ENCODE peak calls at places on chromosomes 6 and 20, in four cellular contexts. One of them, this sample, is unnamed.

GRCh38 chr6:150770631-150771030 is 94.9 kb upstream of the MTHFD1L start:
- DNase-seq in heart left ventricle: no peak
- DNase-seq in AG04449: no peak
- DNase-seq in A673: no peak
- DNase-seq in this sample: no peak

GRCh38 chr6:30768634-30769087 is 24.3 kb upstream of the IER3 start:
- DNase-seq in AG04449: no peak
- DNase-seq in A673: no peak
- DNase-seq in heart left ventricle: no peak
- DNase-seq in this sample: no peak

GRCh38 chr6:135423649-135424128 is 73.9 kb downstream of the AHI1 start:
- DNase-seq in A673: peak; percentile 72
- DNase-seq in heart left ventricle: no peak
- DNase-seq in AG04449: no peak
- DNase-seq in this sample: peak; percentile 19

GRCh38 chr6:166006593-166007301 is 160.9 kb downstream of the TBXT start:
- DNase-seq in heart left ventricle: no peak
- DNase-seq in A673: peak; percentile 55
- DNase-seq in AG04449: peak; percentile 84
- DNase-seq in this sample: no peak

GRCh38 chr6:108944707-108945685 is 96.8 kb downstream of the ARMC2 start:
- DNase-seq in heart left ventricle: peak; percentile 75
- DNase-seq in AG04449: peak; percentile 86
- DNase-seq in A673: no peak
- DNase-seq in this sample: no peak

GRCh38 chr6:39327516-39327915 is 5.0 kb upstream of the KCNK16 start:
- DNase-seq in A673: no peak
- DNase-seq in AG04449: no peak
- DNase-seq in heart left ventricle: no peak
- DNase-seq in this sample: no peak

GRCh38 chr20:61628901-61629300 is 376.8 kb downstream of the CDH4 start:
- DNase-seq in heart left ventricle: no peak
- DNase-seq in A673: no peak
- DNase-seq in AG04449: no peak
- DNase-seq in this sample: no peak

GRCh38 chr6:11241793-11242201 is 9.3 kb upstream of the NEDD9 start:
- DNase-seq in AG04449: no peak
- DNase-seq in A673: no peak
- DNase-seq in heart left ventricle: peak; percentile 48
- DNase-seq in this sample: no peak

GRCh38 chr6:169957351-169957963 is 206.0 kb downstream of the ERMARD start:
- DNase-seq in AG04449: no peak
- DNase-seq in heart left ventricle: no peak
- DNase-seq in A673: no peak
- DNase-seq in this sample: no peak

GRCh38 chr6:157223021-157223430 is 100.3 kb downstream of the TMEM242 start:
- DNase-seq in AG04449: no peak
- DNase-seq in heart left ventricle: no peak
- DNase-seq in A673: no peak
- DNase-seq in this sample: no peak

GRCh38 chr20:31967830-31968249 is at the start of gene XKR7:
- DNase-seq in heart left ventricle: peak; percentile 24
- DNase-seq in AG04449: no peak
- DNase-seq in A673: no peak
- DNase-seq in this sample: no peak

GRCh38 chr6:23633986-23634385 is 492.0 kb upstream of the NRSN1 start:
- DNase-seq in AG04449: no peak
- DNase-seq in A673: no peak
- DNase-seq in heart left ventricle: no peak
- DNase-seq in this sample: no peak

GRCh38 chr6:148329568-148330299 is 12.9 kb upstream of the SASH1 start:
- DNase-seq in AG04449: peak; percentile 83
- DNase-seq in A673: peak; percentile 65
- DNase-seq in heart left ventricle: no peak
- DNase-seq in this sample: no peak

GRCh38 chr6:7644394-7644793 is 54.4 kb downstream of the SNRNP48 start:
- DNase-seq in A673: no peak
- DNase-seq in AG04449: no peak
- DNase-seq in heart left ventricle: no peak
- DNase-seq in this sample: no peak

GRCh38 chr20:5402903-5403531 is 86.3 kb upstream of the PROKR2 start:
- DNase-seq in AG04449: no peak
- DNase-seq in heart left ventricle: no peak
- DNase-seq in A673: peak; percentile 63
- DNase-seq in this sample: no peak

GRCh38 chr6:13479206-13479797 is 8.1 kb downstream of the GFOD1 start:
- DNase-seq in heart left ventricle: no peak
- DNase-seq in A673: no peak
- DNase-seq in AG04449: no peak
- DNase-seq in this sample: no peak

GRCh38 chr6:34656378-34657036 is 40.1 kb downstream of the ILRUN start:
- DNase-seq in A673: peak; percentile 81
- DNase-seq in heart left ventricle: no peak
- DNase-seq in AG04449: peak; percentile 29
- DNase-seq in this sample: peak; percentile 81

GRCh38 chr6:12356983-12357972 is 67.1 kb downstream of the EDN1 start:
- DNase-seq in AG04449: no peak
- DNase-seq in heart left ventricle: no peak
- DNase-seq in A673: no peak
- DNase-seq in this sample: no peak
- H3K4me3 ChIP-seq in AG04449: no peak overlapping the region
- H3K4me3 ChIP-seq in heart left ventricle: no peak overlapping the region
- H3K4me3 ChIP-seq in A673: no peak overlapping the region
- H3K4me3 ChIP-seq in this sample: no peak overlapping the region

GRCh38 chr20:43237651-43238050 is 47.9 kb upstream of the PTPRT start:
- DNase-seq in AG04449: no peak
- DNase-seq in heart left ventricle: no peak
- DNase-seq in A673: no peak
- DNase-seq in this sample: no peak
- TF ChIP-seq CTCF in AG04449: no peak
- TF ChIP-seq CTCF in heart left ventricle: no peak
- TF ChIP-seq CTCF in A673: no peak
- TF ChIP-seq CTCF in this sample: no peak

DNA sequence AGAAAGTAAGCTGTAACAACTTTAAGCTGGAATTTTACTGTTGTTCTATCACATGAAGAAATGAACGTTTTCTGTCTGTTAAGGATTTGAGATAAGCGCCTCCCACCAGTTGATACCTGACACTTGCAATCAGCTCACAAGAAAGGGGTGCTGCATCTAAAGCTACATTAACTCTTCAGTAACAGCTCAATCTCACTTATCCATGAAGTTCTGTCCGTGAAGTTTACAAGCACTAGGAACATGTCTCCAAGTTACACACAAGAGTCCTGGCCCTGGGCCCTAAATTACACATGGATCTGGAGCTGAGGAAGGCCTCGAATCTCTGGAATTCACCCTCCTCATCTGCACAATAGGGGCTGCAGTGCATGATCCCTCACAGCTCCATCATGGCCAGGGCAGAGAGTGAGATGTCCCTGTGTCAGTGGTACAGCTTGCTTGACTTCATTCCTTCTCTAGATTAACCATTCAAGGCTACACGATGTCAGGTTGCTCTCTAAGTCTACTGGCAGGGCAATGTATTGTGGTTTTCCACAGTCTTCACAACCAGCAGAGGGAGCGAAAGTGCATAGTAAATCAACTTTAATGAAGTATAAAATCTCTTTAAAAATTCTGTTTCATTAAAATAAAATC is 182.4 kb upstream of the MCHR2 start:
- DNase-seq in AG04449: peak; percentile 49
- DNase-seq in A673: peak; percentile 34
- DNase-seq in heart left ventricle: no peak
- DNase-seq in this sample: peak; percentile 13
- H3K4me3 ChIP-seq in AG04449: no peak overlapping the region
- H3K4me3 ChIP-seq in A673: no peak overlapping the region
- H3K4me3 ChIP-seq in heart left ventricle: no peak overlapping the region
- H3K4me3 ChIP-seq in this sample: no peak overlapping the region

DNA sequence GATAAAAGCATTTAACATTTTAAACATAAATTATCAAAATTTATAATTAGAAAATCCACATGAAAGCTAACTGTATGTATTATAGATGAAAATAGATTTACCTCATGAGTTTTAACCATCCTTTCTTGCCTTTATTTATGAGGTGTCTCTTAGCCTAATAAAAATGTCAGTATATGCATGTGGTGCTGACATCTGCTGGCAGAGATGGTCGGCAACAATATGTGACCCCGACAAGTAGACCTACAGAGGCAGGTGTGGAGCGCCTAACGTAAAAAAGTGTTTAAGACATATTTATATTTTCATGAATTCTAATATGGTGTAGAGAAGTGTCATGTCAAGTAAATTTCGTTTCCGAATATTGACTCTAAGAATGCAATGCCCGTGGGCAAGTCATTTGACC is 149.0 kb upstream of the FUT9 start:
- DNase-seq in A673: peak; percentile 30
- DNase-seq in heart left ventricle: no peak
- DNase-seq in AG04449: no peak
- DNase-seq in this sample: no peak
- TF ChIP-seq CTCF in A673: peak; percentile 63
- TF ChIP-seq CTCF in heart left ventricle: peak; percentile 31
- TF ChIP-seq CTCF in AG04449: no peak
- TF ChIP-seq CTCF in this sample: peak; percentile 50

DNA sequence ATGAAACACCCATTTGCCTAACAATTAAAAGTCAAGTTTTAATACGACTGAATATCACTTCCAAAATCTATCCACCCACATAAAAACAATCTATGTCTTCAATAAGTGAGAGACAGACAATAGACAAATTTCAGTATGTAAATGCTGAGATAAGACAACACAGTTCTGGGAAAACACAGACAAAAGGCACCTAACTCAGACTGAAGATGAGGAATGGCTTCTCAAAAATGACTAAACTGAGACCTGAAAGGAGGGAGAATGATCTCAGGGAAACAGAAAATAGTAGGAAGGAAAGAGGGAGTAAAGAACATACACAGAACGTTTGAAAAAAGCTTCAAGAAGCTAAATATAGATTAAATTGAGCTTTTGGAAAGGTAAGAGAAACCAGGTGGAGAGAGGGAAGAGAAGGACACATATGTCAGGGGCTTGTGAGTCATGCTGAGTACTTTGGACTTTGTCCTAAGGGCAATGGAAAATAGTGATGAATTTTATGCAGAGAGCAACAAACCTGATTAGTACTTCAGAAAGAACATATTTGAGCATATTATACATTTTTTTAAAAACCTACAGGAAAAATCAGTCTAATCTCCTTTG is 16.1 kb downstream of the LMBRD1 start:
- DNase-seq in A673: no peak
- DNase-seq in heart left ventricle: no peak
- DNase-seq in AG04449: no peak
- DNase-seq in this sample: no peak
- H3K4me3 ChIP-seq in A673: no peak overlapping the region
- H3K4me3 ChIP-seq in heart left ventricle: no peak overlapping the region
- H3K4me3 ChIP-seq in AG04449: no peak overlapping the region
- H3K4me3 ChIP-seq in this sample: no peak overlapping the region

GRCh38 chr6:142993977-142994376 is 49.0 kb upstream of the HIVEP2 start:
- DNase-seq in heart left ventricle: no peak
- DNase-seq in AG04449: no peak
- DNase-seq in A673: no peak
- DNase-seq in this sample: no peak
- TF ChIP-seq CTCF in heart left ventricle: no peak
- TF ChIP-seq CTCF in AG04449: no peak
- TF ChIP-seq CTCF in A673: no peak
- TF ChIP-seq CTCF in this sample: no peak